ENCODE peak calls at places on chromosomes 5 and 9, in five cellular contexts. K, E, V, R and H are unnamed samples.

GRCh38 chr5:115831163-115831768 is 10.1 kb downstream of the ATG12 start:
- DNase-seq in K (no peak), E (no peak), V (peak; percentile 24), R (no peak), H (no peak)

GRCh38 chr5:100430268-100430900 is 104.8 kb upstream of the FAM174A start:
- DNase-seq in K (peak; percentile 42), E (peak; percentile 72), V (peak; percentile 52), R (no peak), H (no peak)

GRCh38 chr5:127754259-127754658 is 51.1 kb downstream of the CCDC192 start:
- DNase-seq in K (no peak), E (no peak), V (no peak), R (no peak), H (no peak)

GRCh38 chr9:83649080-83649479 is 26.1 kb downstream of the IDNK start:
- DNase-seq in K (peak; percentile 86), E (peak; percentile 84), V (peak; percentile 77), R (peak; percentile 26), H (peak; percentile 71)

GRCh38 chr5:67350600-67351315 is 154.2 kb upstream of the CD180 start:
- DNase-seq in K (no peak), E (no peak), V (no peak), R (peak; percentile 33), H (no peak)

GRCh38 chr5:177094224-177095087 is 7.7 kb downstream of the FGFR4 start:
- DNase-seq in K (no peak), E (no peak), V (no peak), R (no peak), H (no peak)

GRCh38 chr5:93411716-93412115 is 169.3 kb downstream of the NR2F1-AS1 start:
- DNase-seq in K (no peak), E (no peak), V (no peak), R (no peak), H (no peak)

GRCh38 chr9:16343249-16344237 is 526.9 kb downstream of the BNC2 start:
- DNase-seq in K (no peak), E (no peak), V (no peak), R (no peak), H (no peak)

GRCh38 chr5:82991678-82992323 is 85.4 kb downstream of the TMEM167A start:
- DNase-seq in K (no peak), E (no peak), V (no peak), R (no peak), H (no peak)

GRCh38 chr5:84384604-84385575 is at the start of gene EDIL3:
- DNase-seq in K (peak; percentile 87), E (peak; percentile 77), V (no peak), R (no peak), H (no peak)

GRCh38 chr5:24539625-24540024 is 105.2 kb downstream of the CDH10 start:
- DNase-seq in K (no peak), E (no peak), V (no peak), R (no peak), H (no peak)

GRCh38 chr9:35490155-35490909 is 421 bp downstream of the RUSC2 start:
- DNase-seq in K (peak; percentile 82), E (peak; percentile 51), V (no peak), R (peak; percentile 23), H (no peak)